ENCODE peak calls at places on chromosome 20, in five cellular contexts. G is IMR-90, V is H9, Y is mesenchymal stem cell, S is mesendoderm. I is an unnamed sample. For H3K27me3, the result is how much of the 10 kb centered on the place peaks cover.

GRCh38 chr20:53623454-53624206 is 30.0 kb upstream of the ZNF217 start:
- DNase-seq in Y (peak), G (peak), V (peak), S (peak), I (peak)

GRCh38 chr20:57471496-57472210 is 53.3 kb downstream of the CTCFL start:
- DNase-seq in Y (no peak), G (no peak), V (no peak), S (no peak), I (no peak)

GRCh38 chr20:35269055-35269781 is 8.7 kb downstream of the MMP24OS start:
- DNase-seq in G (peak), Y (peak), S (peak), V (peak), I (peak)

GRCh38 chr20:9408422-9409300 is 105.7 kb upstream of the LAMP5 start:
- DNase-seq in G (peak), Y (peak), S (no peak), V (no peak), I (no peak)

GRCh38 chr20:53872561-53873248 is 197.7 kb downstream of the BCAS1 start:
- DNase-seq in S (no peak), V (no peak), G (peak), Y (no peak), I (no peak)

GRCh38 chr20:3705970-3706739 is 6.2 kb downstream of the SIGLEC1 start:
- DNase-seq in S (no peak), Y (no peak), G (no peak), V (peak), I (no peak)

GRCh38 chr20:25148181-25148981 is 47.1 kb upstream of the ENTPD6 start:
- DNase-seq in S (peak), V (peak), G (peak), Y (peak), I (no peak)

GRCh38 chr20:31602779-31603441 is 2.2 kb upstream of the ID1 start:
- DNase-seq in S (no peak), Y (peak), V (no peak), G (peak), I (no peak)

GRCh38 chr20:43844778-43845614 is 69.7 kb upstream of the TOX2 start:
- DNase-seq in V (no peak), Y (peak), S (peak), G (peak), I (no peak)

GRCh38 chr20:59825944-59826759 is 107.3 kb downstream of the SYCP2 start:
- DNase-seq in V (peak), G (no peak), Y (no peak), S (no peak), I (no peak)

GRCh38 chr20:44805991-44806729 is 4.2 kb downstream of the RIMS4 start:
- DNase-seq in Y (no peak), G (peak), V (peak), S (peak), I (peak)

GRCh38 chr20:23923891-23924435 is 44.4 kb upstream of the CST5 start:
- DNase-seq in Y (no peak), V (no peak), G (no peak), S (no peak), I (no peak)

GRCh38 chr20:57047281-57048026 is 219.0 kb downstream of the BMP7 start:
- DNase-seq in S (no peak), Y (peak), G (no peak), V (no peak), I (no peak)

GRCh38 chr20:33685328-33686007 is 717 bp downstream of the E2F1 start:
- DNase-seq in V (peak), G (no peak), S (peak), Y (peak), I (no peak)

GRCh38 chr20:44153636-44154043 is 33.3 kb downstream of the JPH2 start:
- DNase-seq in S (peak), Y (peak), G (peak), V (no peak), I (no peak)

GRCh38 chr20:58699246-58700107 is 6.9 kb downstream of the NPEPL1 start:
- DNase-seq in V (peak), Y (no peak), S (no peak), G (no peak), I (no peak)

GRCh38 chr20:10861086-10861485 is 187.3 kb upstream of the JAG1 start:
- DNase-seq in G (peak), V (no peak), S (no peak), Y (no peak), I (no peak)

GRCh38 chr20:24738058-24738775 is 210.9 kb upstream of the CST7 start:
- DNase-seq in V (no peak), S (no peak), Y (no peak), G (no peak), I (no peak)

GRCh38 chr20:59125909-59126308 is 37.7 kb upstream of the ZNF831 start:
- DNase-seq in Y (no peak), G (no peak), S (no peak), V (no peak), I (no peak)

GRCh38 chr20:47758517-47759450 is 26.5 kb downstream of the SULF2 start:
- DNase-seq in Y (no peak), V (no peak), S (no peak), G (no peak), I (no peak)

GRCh38 chr20:47762699-47763098 is 22.6 kb downstream of the SULF2 start:
- DNase-seq in V (no peak), G (no peak), Y (no peak), S (no peak), I (no peak)

GRCh38 chr20:47760686-47761477 is 24.4 kb downstream of the SULF2 start:
- DNase-seq in G (no peak), Y (no peak), V (no peak), S (no peak), I (no peak)

GRCh38 chr20:47764154-47764734 is 21.0 kb downstream of the SULF2 start:
- DNase-seq in Y (peak), S (peak), V (no peak), G (no peak), I (no peak)

DNA sequence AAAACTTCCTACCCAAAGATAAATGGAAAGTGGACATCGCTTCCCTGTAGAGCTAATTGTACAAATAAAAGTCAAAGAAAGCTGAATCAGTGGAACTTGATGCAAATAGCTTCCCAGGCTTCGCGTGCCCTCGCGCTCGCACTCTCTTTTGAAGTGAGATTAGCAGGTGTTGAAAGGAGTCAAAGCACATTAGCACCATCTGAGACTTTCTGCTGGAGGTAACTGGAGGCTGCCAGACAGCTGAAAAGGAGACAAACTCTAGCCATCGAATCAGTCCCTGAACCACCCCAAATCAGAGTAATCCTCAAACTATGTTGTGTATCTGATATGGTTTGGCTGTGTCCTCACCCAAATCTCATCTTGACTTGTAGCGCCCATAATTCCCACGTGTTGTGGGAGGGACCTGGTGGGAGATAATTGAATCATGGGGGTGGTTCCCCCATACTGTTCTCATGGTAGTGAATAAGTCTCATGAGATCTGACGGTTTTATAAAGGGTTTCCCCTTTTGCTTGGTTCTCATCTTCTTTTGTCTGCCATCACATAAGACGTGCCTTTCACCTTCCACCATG is 23.7 kb downstream of the SULF2 start:
- DNase-seq in Y (no peak), G (no peak), V (no peak), S (peak), I (peak)
- H3K27me3 ChIP-seq in Y (under half), G (under half), V (under half), S (under half), I (under half)

DNA sequence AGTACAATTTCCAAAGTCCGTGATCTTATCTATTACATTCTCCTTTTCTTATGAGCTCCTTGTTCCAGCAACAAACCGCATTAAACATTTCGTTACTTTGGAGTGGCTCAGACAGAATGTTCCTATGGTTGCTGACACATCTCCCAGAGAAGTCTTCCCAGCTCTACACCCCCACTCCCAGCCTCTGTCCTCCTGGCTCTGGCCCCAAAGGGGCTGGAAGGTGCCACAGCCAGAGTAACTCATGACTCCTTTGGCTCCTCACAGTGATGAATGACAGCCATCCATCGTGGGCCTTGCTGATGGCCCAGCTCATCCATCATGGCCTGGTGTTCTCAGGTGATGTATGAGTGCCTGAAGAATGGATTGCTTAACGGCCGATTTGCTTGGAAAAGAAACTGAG is 203.0 kb downstream of the DHX35 start:
- DNase-seq in G (no peak), V (no peak), S (no peak), Y (no peak), I (no peak)
- H4K8ac ChIP-seq in G (no peak), V (no peak), S (no peak), Y (no peak), I (no peak)

GRCh38 chr20:13462091-13462490 is 176.6 kb downstream of the TASP1 start:
- DNase-seq in S (no peak), Y (no peak), V (no peak), G (no peak), I (no peak)
- H2BK5ac ChIP-seq in S (no peak), Y (no peak), V (no peak), G (no peak), I (no peak)

GRCh38 chr20:20271277-20271676 is 96.6 kb upstream of the INSM1 start:
- DNase-seq in Y (no peak), V (no peak), S (no peak), G (no peak), I (no peak)

GRCh38 chr20:20277772-20278382 is 90.0 kb upstream of the INSM1 start:
- DNase-seq in S (no peak), G (no peak), Y (no peak), V (no peak), I (no peak)

GRCh38 chr20:20273281-20273680 is 94.6 kb upstream of the INSM1 start:
- DNase-seq in Y (no peak), G (no peak), S (no peak), V (no peak), I (no peak)

DNA sequence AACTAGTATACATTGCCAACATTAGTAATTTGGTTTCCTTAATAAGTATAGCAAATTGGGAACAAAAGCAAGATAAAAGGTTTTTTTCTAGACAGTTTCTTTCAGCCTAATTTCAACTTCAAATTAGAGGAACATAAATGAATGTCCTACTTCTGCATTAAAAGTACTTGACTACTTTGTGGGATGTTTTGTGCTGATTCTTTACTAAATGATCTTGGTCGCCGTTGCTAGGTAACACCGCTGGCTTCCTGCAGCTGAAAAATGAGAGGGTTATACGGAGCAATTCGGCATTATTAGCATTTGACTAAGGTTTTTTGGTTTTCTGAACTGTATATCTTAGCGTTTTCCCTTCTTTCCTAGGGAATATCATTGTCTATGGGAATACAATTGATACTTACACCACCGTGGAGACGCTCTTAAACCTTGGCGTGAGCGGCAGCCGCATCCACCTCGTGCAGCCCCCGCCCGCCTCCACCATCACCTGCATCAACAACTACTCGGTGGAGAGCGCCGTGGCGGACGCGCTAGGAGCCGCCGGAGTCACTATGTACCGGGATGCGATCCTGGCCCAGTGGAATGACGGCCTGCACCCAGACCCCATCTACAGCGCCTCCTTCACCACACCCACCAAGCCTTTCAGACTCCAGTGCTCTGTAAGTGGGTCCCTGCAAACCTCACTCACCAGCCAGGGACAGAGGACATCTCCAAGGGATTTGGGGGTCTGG is 90.9 kb upstream of the INSM1 start:
- DNase-seq in S (no peak), G (no peak), Y (no peak), V (no peak), I (no peak)
- H3K27me3 ChIP-seq in S (under half), G (under half), Y (under half), V (under half), I (under half)

DNA sequence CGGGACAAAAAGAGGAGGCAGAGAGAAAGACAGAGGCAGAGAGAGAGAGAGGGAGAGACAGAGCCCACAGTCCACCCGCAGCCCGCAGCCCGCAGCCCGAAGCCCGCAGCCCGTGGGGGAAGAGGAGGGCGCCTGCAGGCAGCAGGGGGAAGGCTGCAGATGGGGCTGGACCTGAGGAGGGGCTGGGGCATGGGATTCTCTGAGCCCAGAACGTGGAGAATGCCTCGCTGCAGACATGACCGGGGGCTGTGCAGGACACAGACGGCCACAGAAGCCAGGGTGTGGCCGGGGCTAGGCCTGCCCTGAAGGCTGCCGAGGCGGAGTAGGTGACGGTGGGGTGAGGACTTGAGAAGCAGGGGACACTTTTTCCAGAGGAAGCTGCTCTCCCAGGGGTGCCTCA is 6.5 kb upstream of the SLCO4A1 start:
- DNase-seq in G (no peak), S (no peak), Y (no peak), V (no peak), I (no peak)
- H4K8ac ChIP-seq in G (no peak), S (no peak), Y (no peak), V (no peak), I (no peak)

GRCh38 chr20:2104236-2104635 is 2.6 kb downstream of the STK35 start:
- DNase-seq in S (no peak), G (no peak), V (no peak), Y (peak), I (no peak)

GRCh38 chr20:2101935-2102584 is 433 bp downstream of the STK35 start:
- DNase-seq in G (peak), S (peak), Y (peak), V (peak), I (peak)

GRCh38 chr20:2103454-2104153 is 2.0 kb downstream of the STK35 start:
- DNase-seq in G (no peak), V (no peak), Y (peak), S (no peak), I (no peak)

GRCh38 chr20:2101057-2101934 is at the start of gene STK35:
- DNase-seq in V (peak), S (peak), Y (no peak), G (no peak), I (no peak)

DNA sequence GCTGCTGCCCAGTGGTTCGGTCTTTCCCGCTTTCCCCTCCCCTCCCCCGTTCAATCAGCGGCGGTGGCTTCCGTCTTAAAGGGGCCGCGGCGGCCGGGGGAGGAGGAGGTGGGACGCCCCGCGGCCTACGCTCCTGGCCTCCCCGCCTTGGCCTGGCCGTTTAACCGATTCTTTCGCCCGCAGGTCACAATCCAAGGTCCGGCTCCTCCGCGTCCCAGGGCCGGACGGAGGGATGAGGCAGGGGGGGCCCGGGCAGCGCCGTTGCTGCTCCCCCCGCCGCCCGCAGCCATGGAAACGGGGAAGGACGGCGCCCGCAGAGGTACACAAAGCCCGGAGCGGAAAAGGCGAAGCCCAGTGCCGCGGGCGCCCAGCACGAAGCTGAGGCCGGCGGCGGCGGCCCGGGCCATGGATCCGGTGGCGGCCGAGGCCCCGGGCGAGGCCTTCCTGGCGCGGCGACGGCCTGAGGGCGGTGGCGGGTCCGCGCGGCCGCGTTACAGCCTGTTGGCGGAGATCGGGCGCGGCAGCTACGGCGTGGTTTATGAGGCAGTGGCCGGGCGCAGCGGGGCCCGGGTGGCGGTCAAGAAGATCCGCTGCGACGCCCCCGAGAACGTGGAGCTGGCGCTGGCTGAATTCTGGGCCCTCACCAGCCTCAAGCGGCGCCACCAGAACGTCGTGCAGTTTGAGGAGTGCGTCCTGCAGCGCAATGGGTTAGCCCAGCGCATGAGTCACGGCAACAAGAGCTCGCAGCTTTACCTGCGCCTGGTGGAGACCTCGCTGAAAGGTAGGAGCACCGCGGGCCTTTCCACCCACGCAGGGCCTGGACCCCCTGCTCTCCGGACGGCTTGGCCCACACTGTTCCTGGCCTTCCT is 1.2 kb downstream of the STK35 start:
- DNase-seq in V (peak), Y (peak), S (peak), G (peak), I (peak)
- H2BK5ac ChIP-seq in V (peak), Y (peak), S (peak), G (peak), I (peak)

DNA sequence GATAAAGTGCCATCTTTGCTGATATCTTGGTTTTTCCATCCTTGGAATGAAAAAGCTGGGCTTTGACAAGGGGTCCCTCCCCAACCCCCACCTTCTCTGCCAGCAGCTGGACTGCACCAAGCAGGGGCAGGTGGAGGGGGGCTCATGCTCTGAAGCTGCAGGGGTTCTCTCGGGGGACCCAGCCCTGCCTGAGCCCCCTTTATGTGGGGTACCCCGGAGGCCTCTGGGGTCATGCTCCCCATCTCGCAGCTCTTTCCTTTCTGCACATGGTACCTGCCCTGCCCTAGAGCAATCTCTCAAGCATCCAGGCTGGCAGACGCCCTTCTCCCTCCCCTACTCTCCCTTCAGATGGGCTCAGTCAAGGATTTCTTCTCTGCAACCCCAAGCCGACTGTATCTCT is 146.7 kb upstream of the PTPN1 start:
- DNase-seq in G (no peak), Y (no peak), V (no peak), S (no peak), I (no peak)
- H3K27me3 ChIP-seq in G (under half), Y (under half), V (under half), S (under half), I (under half)

GRCh38 chr20:2146080-2146867 is 44.6 kb downstream of the STK35 start:
- DNase-seq in V (no peak), Y (no peak), S (no peak), G (no peak), I (no peak)

GRCh38 chr20:2142649-2143048 is 41.0 kb downstream of the STK35 start:
- DNase-seq in V (no peak), S (no peak), Y (no peak), G (no peak), I (no peak)

GRCh38 chr20:2143594-2143993 is 42.0 kb downstream of the STK35 start:
- DNase-seq in Y (no peak), G (no peak), V (no peak), S (no peak), I (no peak)

GRCh38 chr20:2144850-2145249 is 43.2 kb downstream of the STK35 start:
- DNase-seq in S (peak), G (no peak), V (no peak), Y (no peak), I (no peak)

GRCh38 chr20:2145376-2145775 is 43.7 kb downstream of the STK35 start:
- DNase-seq in S (peak), V (no peak), Y (no peak), G (peak), I (no peak)
- H4K8ac ChIP-seq in S (no peak), V (no peak), Y (no peak), G (no peak), I (no peak)

GRCh38 chr20:37416202-37417145 is 70.5 kb downstream of the SRC start:
- DNase-seq in G (no peak), V (no peak), S (no peak), Y (no peak), I (no peak)
- H2BK5ac ChIP-seq in G (no peak), V (no peak), S (no peak), Y (no peak), I (no peak)